ENCODE peak calls at places on chromosomes 16 and 17, in seven cellular contexts. One of them, this sample, is unnamed.

GRCh38 chr17:8888704-8889302 is 21.3 kb upstream of the PIK3R6 start:
- DNase-seq in IMR-90: no peak
- DNase-seq in ovary: no peak
- DNase-seq in lower leg skin: no peak
- DNase-seq in HCT116: no peak
- DNase-seq in right lobe of liver: no peak
- DNase-seq in H54: no peak
- DNase-seq in this sample: no peak

GRCh38 chr16:70433456-70434103 is 5.3 kb downstream of the ST3GAL2 start:
- DNase-seq in IMR-90: peak
- DNase-seq in ovary: no peak
- DNase-seq in lower leg skin: no peak
- DNase-seq in HCT116: no peak
- DNase-seq in right lobe of liver: no peak
- DNase-seq in H54: peak
- DNase-seq in this sample: no peak

GRCh38 chr17:46994993-46995392 is 15.9 kb upstream of the RPRML start:
- DNase-seq in IMR-90: no peak
- DNase-seq in ovary: no peak
- DNase-seq in lower leg skin: no peak
- DNase-seq in HCT116: no peak
- DNase-seq in right lobe of liver: no peak
- DNase-seq in H54: no peak
- DNase-seq in this sample: no peak

GRCh38 chr17:49361129-49361901 is 735 bp downstream of the ZNF652 start:
- DNase-seq in IMR-90: no peak
- DNase-seq in ovary: no peak
- DNase-seq in lower leg skin: peak
- DNase-seq in HCT116: no peak
- DNase-seq in right lobe of liver: peak
- DNase-seq in H54: peak
- DNase-seq in this sample: peak

GRCh38 chr17:17723354-17724261 is 42.4 kb downstream of the RAI1 start:
- DNase-seq in IMR-90: peak
- DNase-seq in ovary: peak
- DNase-seq in lower leg skin: no peak
- DNase-seq in HCT116: no peak
- DNase-seq in right lobe of liver: no peak
- DNase-seq in H54: no peak
- DNase-seq in this sample: no peak

GRCh38 chr17:9472094-9472493 is 103.5 kb downstream of the STX8 start:
- DNase-seq in IMR-90: peak
- DNase-seq in ovary: no peak
- DNase-seq in lower leg skin: no peak
- DNase-seq in HCT116: no peak
- DNase-seq in right lobe of liver: no peak
- DNase-seq in H54: peak
- DNase-seq in this sample: peak

GRCh38 chr17:36937961-36938565 is 788 bp downstream of the LHX1 start:
- DNase-seq in IMR-90: peak
- DNase-seq in ovary: no peak
- DNase-seq in lower leg skin: no peak
- DNase-seq in HCT116: no peak
- DNase-seq in right lobe of liver: peak
- DNase-seq in H54: no peak
- DNase-seq in this sample: no peak

GRCh38 chr16:81041696-81042095 is 6.1 kb downstream of the ATMIN start:
- DNase-seq in IMR-90: no peak
- DNase-seq in ovary: no peak
- DNase-seq in lower leg skin: no peak
- DNase-seq in HCT116: no peak
- DNase-seq in right lobe of liver: no peak
- DNase-seq in H54: no peak
- DNase-seq in this sample: no peak

GRCh38 chr16:16150117-16150877 is 73.0 kb downstream of the ABCC6 start:
- DNase-seq in IMR-90: peak
- DNase-seq in ovary: peak
- DNase-seq in lower leg skin: no peak
- DNase-seq in HCT116: no peak
- DNase-seq in right lobe of liver: peak
- DNase-seq in H54: no peak
- DNase-seq in this sample: no peak

GRCh38 chr16:85391769-85392583 is 221.1 kb upstream of the GSE1 start:
- DNase-seq in IMR-90: peak
- DNase-seq in ovary: peak
- DNase-seq in lower leg skin: no peak
- DNase-seq in HCT116: no peak
- DNase-seq in right lobe of liver: no peak
- DNase-seq in H54: no peak
- DNase-seq in this sample: peak

DNA sequence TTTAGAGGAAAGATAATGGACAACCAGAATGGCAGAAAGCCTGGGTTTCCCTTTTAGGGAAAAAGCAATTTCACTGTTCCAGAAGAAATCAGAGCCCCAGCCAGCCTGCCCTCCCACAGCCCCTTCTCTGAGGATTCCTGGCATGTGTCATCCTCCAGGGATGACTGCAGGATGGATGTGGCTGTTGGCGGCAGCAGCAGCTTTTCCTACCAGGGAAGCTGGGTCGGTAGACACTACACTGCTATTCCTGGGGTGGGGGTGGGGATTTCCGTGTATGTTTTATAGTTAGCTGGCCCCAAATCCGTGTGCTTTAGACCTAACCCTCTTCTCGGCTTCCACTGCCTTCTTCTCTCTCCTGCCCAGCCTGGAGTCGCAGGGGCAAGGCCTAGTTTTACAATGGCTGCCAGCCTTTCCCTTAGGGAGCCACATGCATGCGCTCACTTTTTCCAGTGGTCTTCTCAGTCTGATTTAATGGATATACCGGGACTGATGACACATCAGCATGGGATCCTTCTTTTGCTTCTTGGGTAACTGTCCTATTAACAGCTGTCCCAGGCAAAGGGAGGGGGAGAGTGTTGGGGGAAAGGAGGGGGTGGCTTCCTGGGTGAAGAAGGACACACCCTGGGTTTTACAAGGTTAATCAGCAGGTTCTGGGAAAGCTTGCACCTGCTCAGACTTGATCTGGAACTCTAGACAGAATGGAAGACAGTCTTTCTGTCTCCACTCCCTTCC is 2.7 kb upstream of the NFE2L1 start:
- DNase-seq in IMR-90: no peak
- DNase-seq in ovary: no peak
- DNase-seq in lower leg skin: peak
- DNase-seq in HCT116: no peak
- DNase-seq in right lobe of liver: no peak
- DNase-seq in H54: no peak
- DNase-seq in this sample: no peak
- TF ChIP-seq POLR2A in IMR-90: no peak
- TF ChIP-seq POLR2A in ovary: no peak
- TF ChIP-seq POLR2A in lower leg skin: no peak
- TF ChIP-seq POLR2A in HCT116: no peak
- TF ChIP-seq POLR2A in right lobe of liver: no peak
- TF ChIP-seq POLR2A in H54: no peak
- TF ChIP-seq POLR2A in this sample: no peak

DNA sequence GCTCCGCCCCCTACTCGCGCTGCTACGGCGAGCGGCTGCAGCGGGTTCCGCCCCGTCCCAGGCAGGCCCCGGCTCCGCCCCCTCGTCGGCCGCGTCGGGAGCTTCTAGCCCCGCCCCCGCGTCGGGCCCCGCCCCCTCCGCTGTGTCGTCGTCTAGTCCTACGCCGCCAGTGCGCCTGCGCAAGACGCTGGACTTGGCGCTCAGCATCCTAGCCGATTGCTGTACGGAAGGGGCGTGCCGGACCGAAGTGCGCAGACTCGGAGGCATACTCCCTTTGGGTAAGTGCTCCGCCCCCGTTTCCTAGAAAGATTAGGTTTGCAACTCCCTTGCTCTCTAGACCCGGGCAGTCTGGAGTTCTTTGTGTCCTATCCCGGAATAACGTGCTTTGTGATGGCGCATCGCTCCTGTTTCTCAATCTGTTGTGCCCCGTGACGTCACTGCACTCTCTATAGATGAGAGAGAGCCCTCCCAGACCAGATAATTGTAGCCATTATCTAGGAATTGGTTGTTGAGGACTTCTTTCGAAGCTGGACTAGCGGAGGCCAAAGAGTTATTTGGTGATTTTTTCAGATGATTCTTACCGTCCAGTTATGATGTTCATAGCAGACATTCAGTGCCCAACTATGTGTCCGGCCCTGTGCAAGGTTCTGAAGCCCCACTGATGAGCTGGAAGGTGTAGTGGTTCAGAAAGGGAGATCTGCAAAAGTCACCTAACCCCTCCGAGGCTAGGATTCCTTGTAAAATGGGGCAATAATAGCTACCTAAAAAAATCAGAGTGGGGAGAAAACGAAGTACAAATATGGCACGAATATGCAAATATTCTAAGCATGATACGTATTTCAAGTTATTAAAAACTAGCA is 651 bp downstream of the ARMC5 start:
- DNase-seq in IMR-90: peak
- DNase-seq in ovary: peak
- DNase-seq in lower leg skin: peak
- DNase-seq in HCT116: peak
- DNase-seq in right lobe of liver: peak
- DNase-seq in H54: peak
- DNase-seq in this sample: peak
- TF ChIP-seq POLR2A in IMR-90: no peak
- TF ChIP-seq POLR2A in ovary: no peak
- TF ChIP-seq POLR2A in lower leg skin: no peak
- TF ChIP-seq POLR2A in HCT116: peak
- TF ChIP-seq POLR2A in right lobe of liver: no peak
- TF ChIP-seq POLR2A in H54: peak
- TF ChIP-seq POLR2A in this sample: peak

DNA sequence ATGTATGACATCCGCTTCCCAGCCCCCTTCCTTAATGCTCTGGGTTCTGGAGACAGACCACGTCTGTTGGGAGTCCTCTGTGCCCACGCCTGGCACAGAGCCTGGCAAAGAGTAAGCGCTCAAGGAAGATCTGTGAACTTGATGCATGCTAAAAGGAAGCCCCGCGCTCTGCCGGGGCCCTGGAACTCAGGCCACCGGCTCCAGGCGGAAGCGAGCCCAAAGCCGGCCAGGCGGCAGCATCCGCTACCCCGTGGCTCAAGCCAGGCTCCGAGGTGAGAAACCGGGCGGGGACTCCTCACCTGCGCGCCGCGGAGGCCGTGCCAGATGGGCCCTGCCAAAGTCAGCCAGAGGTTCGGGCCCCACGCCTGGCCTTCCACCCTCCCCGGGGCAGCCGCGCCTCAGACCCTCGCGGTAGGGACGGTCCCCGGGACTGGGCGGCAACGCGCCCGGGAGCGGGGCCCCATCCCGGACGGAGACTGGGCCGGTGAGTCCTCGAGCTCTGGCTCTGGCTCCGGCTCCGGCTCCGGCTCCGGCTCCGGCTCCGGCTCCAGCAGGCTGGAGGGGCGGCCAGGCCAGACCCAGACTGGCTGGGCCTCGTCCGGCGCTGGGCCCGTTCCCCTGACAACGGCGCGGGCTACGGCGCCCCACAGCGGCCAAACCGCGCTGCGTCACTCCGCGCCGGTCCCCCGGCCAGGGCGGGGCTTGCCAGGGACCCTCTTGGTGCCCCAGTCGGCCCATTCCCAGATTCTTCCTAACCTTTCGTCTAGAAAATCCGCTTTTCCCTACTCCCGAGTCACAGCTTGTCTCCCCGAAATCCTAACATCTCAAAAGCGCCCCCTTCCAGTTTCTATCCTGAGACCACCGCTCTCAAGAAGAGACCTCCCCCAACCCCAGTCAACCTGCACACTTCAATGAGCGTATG is at the start of gene ZDHHC1:
- DNase-seq in IMR-90: peak
- DNase-seq in ovary: peak
- DNase-seq in lower leg skin: no peak
- DNase-seq in HCT116: no peak
- DNase-seq in right lobe of liver: peak
- DNase-seq in H54: peak
- DNase-seq in this sample: peak
- TF ChIP-seq POLR2A in IMR-90: no peak
- TF ChIP-seq POLR2A in ovary: peak
- TF ChIP-seq POLR2A in lower leg skin: no peak
- TF ChIP-seq POLR2A in HCT116: peak
- TF ChIP-seq POLR2A in right lobe of liver: no peak
- TF ChIP-seq POLR2A in H54: peak
- TF ChIP-seq POLR2A in this sample: no peak

DNA sequence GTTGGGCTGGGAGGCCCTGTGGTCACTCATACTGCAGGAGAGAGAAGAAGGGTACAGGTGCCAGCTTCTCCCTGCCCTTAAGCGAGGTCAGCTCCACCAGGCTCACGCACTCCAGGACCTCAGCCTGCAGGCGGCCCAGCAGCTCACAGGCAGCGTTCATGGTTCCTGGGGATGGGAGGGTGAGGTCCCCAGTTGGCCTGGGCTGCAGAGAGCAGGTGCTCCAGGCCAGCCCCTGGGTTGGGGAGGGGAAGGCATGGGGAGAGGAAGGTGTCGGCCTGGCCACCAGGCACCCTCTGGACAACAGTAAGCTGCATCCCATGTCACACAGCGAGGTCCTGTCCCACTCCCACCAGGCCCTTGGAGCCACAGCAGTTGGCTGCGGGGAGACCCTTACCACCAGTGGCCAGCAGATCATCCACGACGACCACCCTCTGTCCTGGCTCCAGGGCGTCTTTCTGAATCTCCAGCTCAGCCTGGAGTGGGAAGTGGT is 2.0 kb downstream of the APRT start:
- DNase-seq in IMR-90: no peak
- DNase-seq in ovary: no peak
- DNase-seq in lower leg skin: no peak
- DNase-seq in HCT116: no peak
- DNase-seq in right lobe of liver: no peak
- DNase-seq in H54: peak
- DNase-seq in this sample: no peak
- TF ChIP-seq POLR2A in IMR-90: no peak
- TF ChIP-seq POLR2A in ovary: no peak
- TF ChIP-seq POLR2A in lower leg skin: no peak
- TF ChIP-seq POLR2A in HCT116: peak
- TF ChIP-seq POLR2A in right lobe of liver: no peak
- TF ChIP-seq POLR2A in H54: peak
- TF ChIP-seq POLR2A in this sample: no peak

GRCh38 chr16:77190478-77191258 is at the start of gene MON1B:
- DNase-seq in IMR-90: peak
- DNase-seq in ovary: peak
- DNase-seq in lower leg skin: peak
- DNase-seq in HCT116: peak
- DNase-seq in right lobe of liver: peak
- DNase-seq in H54: peak
- DNase-seq in this sample: peak

GRCh38 chr16:77193377-77193776 is 2.4 kb downstream of the MON1B start:
- DNase-seq in IMR-90: no peak
- DNase-seq in ovary: no peak
- DNase-seq in lower leg skin: no peak
- DNase-seq in HCT116: no peak
- DNase-seq in right lobe of liver: no peak
- DNase-seq in H54: no peak
- DNase-seq in this sample: no peak

GRCh38 chr16:77194295-77195231 is 3.6 kb downstream of the MON1B start:
- DNase-seq in IMR-90: no peak
- DNase-seq in ovary: no peak
- DNase-seq in lower leg skin: no peak
- DNase-seq in HCT116: no peak
- DNase-seq in right lobe of liver: no peak
- DNase-seq in H54: no peak
- DNase-seq in this sample: no peak

GRCh38 chr16:77190190-77190477 is 856 bp upstream of the MON1B start:
- DNase-seq in IMR-90: no peak
- DNase-seq in ovary: no peak
- DNase-seq in lower leg skin: no peak
- DNase-seq in HCT116: no peak
- DNase-seq in right lobe of liver: no peak
- DNase-seq in H54: no peak
- DNase-seq in this sample: no peak

GRCh38 chr16:77191259-77191969 is 424 bp downstream of the MON1B start:
- DNase-seq in IMR-90: no peak
- DNase-seq in ovary: peak
- DNase-seq in lower leg skin: no peak
- DNase-seq in HCT116: no peak
- DNase-seq in right lobe of liver: peak
- DNase-seq in H54: no peak
- DNase-seq in this sample: peak
- TF ChIP-seq POLR2A in IMR-90: no peak
- TF ChIP-seq POLR2A in ovary: no peak
- TF ChIP-seq POLR2A in lower leg skin: no peak
- TF ChIP-seq POLR2A in HCT116: no peak
- TF ChIP-seq POLR2A in right lobe of liver: no peak
- TF ChIP-seq POLR2A in H54: no peak
- TF ChIP-seq POLR2A in this sample: no peak